ENCODE peak calls at places on chromosomes 3 and 15, in six cellular contexts. Q is pancreas, T is AG04450, S is adrenal gland, O is WERI-Rb-1, U is fibroblast of mammary gland. N is an unnamed sample.

GRCh38 chr15:85412956-85413854 is 32.8 kb downstream of the AKAP13 start:
- DNase-seq in S (peak), Q (peak), T (peak), O (no peak), U (peak), N (peak)

GRCh38 chr3:48486952-48487351 is 17.0 kb downstream of the SHISA5 start:
- DNase-seq in O (no peak), Q (no peak), T (no peak), S (no peak), U (no peak), N (no peak)

GRCh38 chr15:66883322-66883911 is 181.4 kb downstream of the SMAD6 start:
- DNase-seq in O (no peak), T (peak), S (peak), Q (peak), U (peak), N (peak)

GRCh38 chr15:70111203-70112017 is 13.7 kb upstream of the TLE3 start:
- DNase-seq in S (peak), O (peak), U (peak), T (peak), Q (peak), N (peak)

GRCh38 chr3:186929186-186929585 is 1.1 kb upstream of the ST6GAL1 start:
- DNase-seq in T (no peak), S (no peak), U (no peak), O (no peak), Q (no peak), N (no peak)

GRCh38 chr3:122406198-122406597 is 9.7 kb downstream of the WDR5B start:
- DNase-seq in Q (no peak), T (no peak), U (no peak), O (no peak), S (no peak), N (no peak)

GRCh38 chr15:52306270-52306669 is 10.7 kb upstream of the MYO5C start:
- DNase-seq in T (peak), U (peak), O (no peak), Q (no peak), S (no peak), N (peak)

GRCh38 chr15:88258021-88258641 is 1.6 kb upstream of the NTRK3 start:
- DNase-seq in O (peak), Q (peak), U (no peak), S (no peak), T (no peak), N (peak)

GRCh38 chr3:153219147-153219546 is 57.1 kb downstream of the RAP2B start:
- DNase-seq in U (peak), Q (no peak), O (no peak), S (no peak), T (no peak), N (peak)

GRCh38 chr3:100756441-100756840 is 47.1 kb downstream of the TFG start:
- DNase-seq in U (no peak), S (no peak), T (no peak), Q (no peak), O (no peak), N (no peak)

GRCh38 chr3:194336601-194337355 is 14.3 kb downstream of the CPN2 start:
- DNase-seq in Q (no peak), T (no peak), O (no peak), U (no peak), S (no peak), N (no peak)

GRCh38 chr3:188239035-188239434 is 85.1 kb downstream of the LPP start:
- DNase-seq in U (no peak), S (no peak), T (no peak), Q (no peak), O (no peak), N (no peak)

GRCh38 chr3:55191911-55192787 is 264.3 kb upstream of the LRTM1 start:
- DNase-seq in Q (no peak), U (peak), O (no peak), T (peak), S (no peak), N (peak)

GRCh38 chr15:26017665-26018064 is 154.5 kb upstream of the ATP10A start:
- DNase-seq in U (no peak), Q (no peak), T (no peak), S (no peak), O (no peak), N (no peak)

GRCh38 chr15:36294359-36294758 is 285.1 kb upstream of the CDIN1 start:
- DNase-seq in T (no peak), U (no peak), S (no peak), O (no peak), Q (no peak), N (no peak)

GRCh38 chr3:182315313-182315712 is 478.0 kb upstream of the ATP11B start:
- DNase-seq in Q (no peak), O (no peak), U (no peak), S (no peak), T (no peak), N (no peak)

GRCh38 chr3:46930945-46931403 is 45.6 kb downstream of the CCDC12 start:
- DNase-seq in S (no peak), O (no peak), U (no peak), T (no peak), Q (peak), N (no peak)

GRCh38 chr15:40772014-40772413 is 2.2 kb downstream of the C15orf62 start:
- DNase-seq in O (no peak), U (no peak), S (no peak), T (no peak), Q (no peak), N (no peak)

GRCh38 chr15:45704329-45705249 is 69.8 kb downstream of the SQOR start:
- DNase-seq in Q (peak), S (no peak), O (no peak), U (peak), T (no peak), N (peak)

GRCh38 chr15:92140802-92141201 is 252.9 kb upstream of the ST8SIA2 start:
- DNase-seq in Q (no peak), U (no peak), T (no peak), S (no peak), O (no peak), N (no peak)

GRCh38 chr3:52244061-52244628 is 1.4 kb upstream of the PPM1M start:
- DNase-seq in O (no peak), T (no peak), Q (peak), U (peak), S (no peak), N (peak)

GRCh38 chr3:14297784-14298236 is 104.6 kb upstream of the SLC6A6 start:
- DNase-seq in T (no peak), Q (no peak), U (no peak), S (peak), O (no peak), N (no peak)

GRCh38 chr15:41258706-41259471 is 27.8 kb downstream of the CHP1 start:
- DNase-seq in T (no peak), U (peak), S (no peak), Q (no peak), O (no peak), N (peak)

GRCh38 chr15:43095243-43095642 is 10.6 kb downstream of the UBR1 start:
- DNase-seq in T (no peak), O (no peak), S (no peak), Q (no peak), U (peak), N (peak)

GRCh38 chr3:130425484-130425883 is 80.0 kb downstream of the COL6A5 start:
- DNase-seq in T (no peak), O (no peak), Q (no peak), U (no peak), S (no peak), N (no peak)

GRCh38 chr15:28080386-28080785 is 18.7 kb downstream of the OCA2 start:
- DNase-seq in S (no peak), T (no peak), U (no peak), Q (no peak), O (no peak), N (no peak)

GRCh38 chr3:69847303-69847702 is 108.0 kb downstream of the MITF start:
- DNase-seq in Q (no peak), U (no peak), O (no peak), T (no peak), S (no peak), N (no peak)

GRCh38 chr15:58641660-58642059 is 107.8 kb downstream of the ADAM10 start:
- DNase-seq in O (no peak), U (no peak), T (no peak), Q (no peak), S (no peak), N (no peak)

GRCh38 chr3:172210355-172210754 is 171.0 kb downstream of the FNDC3B start:
- DNase-seq in U (peak), T (no peak), S (no peak), Q (no peak), O (no peak), N (peak)

GRCh38 chr3:115239717-115240116 is 92.6 kb upstream of the ZBTB20 start:
- DNase-seq in U (peak), O (peak), Q (peak), T (peak), S (peak), N (peak)

GRCh38 chr15:95875141-95875643 is 455.3 kb upstream of the NR2F2 start:
- DNase-seq in O (no peak), U (peak), T (no peak), Q (no peak), S (peak), N (peak)

GRCh38 chr3:192907784-192908183 is 9.9 kb downstream of the MB21D2 start:
- DNase-seq in T (no peak), O (no peak), U (no peak), S (no peak), Q (no peak), N (peak)

GRCh38 chr3:53500165-53500777 is 5.9 kb downstream of the CACNA1D start:
- DNase-seq in S (no peak), T (no peak), U (no peak), Q (no peak), O (no peak), N (no peak)

GRCh38 chr3:32619395-32619794 is 48.7 kb upstream of the DYNC1LI1 start:
- DNase-seq in Q (no peak), T (no peak), S (no peak), O (no peak), U (no peak), N (no peak)

GRCh38 chr15:67003586-67003985 is 61.8 kb upstream of the SMAD3 start:
- DNase-seq in O (no peak), S (no peak), Q (no peak), U (peak), T (no peak), N (peak)

GRCh38 chr3:69309810-69310209 is 76.1 kb downstream of the FRMD4B start:
- DNase-seq in T (no peak), S (no peak), U (peak), Q (no peak), O (peak), N (peak)

GRCh38 chr3:167843483-167843882 is 108.0 kb downstream of the SERPINI1 start:
- DNase-seq in S (no peak), T (no peak), Q (no peak), U (no peak), O (no peak), N (no peak)

GRCh38 chr3:167839460-167839859 is 103.9 kb downstream of the SERPINI1 start:
- DNase-seq in O (no peak), S (no peak), U (no peak), T (no peak), Q (no peak), N (no peak)

GRCh38 chr3:167843886-167844285 is 108.4 kb downstream of the SERPINI1 start:
- DNase-seq in U (no peak), T (no peak), O (no peak), S (no peak), Q (no peak), N (no peak)

GRCh38 chr3:167840247-167840646 is 104.7 kb downstream of the SERPINI1 start:
- DNase-seq in Q (no peak), U (no peak), O (no peak), T (no peak), S (no peak), N (no peak)

GRCh38 chr3:167844528-167844927 is 109.0 kb downstream of the SERPINI1 start:
- DNase-seq in O (no peak), Q (no peak), S (no peak), U (no peak), T (no peak), N (no peak)
- TF ChIP-seq CTCF in O (no peak), Q (no peak), S (no peak), U (no peak), T (no peak), N (no peak)

GRCh38 chr3:36991147-36991546 is 1.8 kb downstream of the EPM2AIP1 start:
- DNase-seq in Q (no peak), T (no peak), S (no peak), U (no peak), O (no peak), N (no peak)
- H3K4me3 ChIP-seq in Q (peak), T (peak), S (no peak), U (peak), O (no peak), N (peak)

DNA sequence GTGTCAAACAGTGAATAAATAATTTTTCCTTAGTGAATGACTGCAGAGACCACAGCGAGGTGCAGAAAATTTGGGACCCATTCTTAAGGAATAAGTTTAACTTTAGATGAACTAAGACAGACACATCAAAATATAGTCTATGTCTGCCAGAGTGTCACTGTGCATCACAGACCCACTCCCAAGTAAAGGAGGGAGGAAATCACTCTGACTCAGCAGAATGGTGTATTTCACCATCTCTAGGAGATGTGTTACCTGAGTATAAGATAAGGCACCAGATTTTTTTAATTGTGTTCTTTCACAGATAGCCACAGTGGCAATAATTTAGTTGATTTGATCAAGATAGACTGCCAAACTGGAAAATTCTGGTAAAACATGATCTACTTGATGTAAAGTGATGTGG is 47.3 kb downstream of the TIPARP start:
- DNase-seq in S (no peak), U (no peak), Q (no peak), T (no peak), O (no peak), N (no peak)
- TF ChIP-seq CTCF in S (no peak), U (no peak), Q (no peak), T (no peak), O (no peak), N (no peak)

GRCh38 chr3:185729335-185729715 is 95.5 kb downstream of the IGF2BP2 start:
- DNase-seq in Q (no peak), S (no peak), U (peak), O (no peak), T (no peak), N (peak)
- H3K4me3 ChIP-seq in Q (no peak), S (no peak), U (no peak), O (no peak), T (no peak), N (no peak)

GRCh38 chr3:24963762-24964625 is 464.1 kb upstream of the RARB start:
- DNase-seq in U (peak), Q (no peak), O (no peak), S (no peak), T (no peak), N (peak)
- TF ChIP-seq CTCF in U (peak), Q (peak), O (peak), S (peak), T (peak), N (peak)

DNA sequence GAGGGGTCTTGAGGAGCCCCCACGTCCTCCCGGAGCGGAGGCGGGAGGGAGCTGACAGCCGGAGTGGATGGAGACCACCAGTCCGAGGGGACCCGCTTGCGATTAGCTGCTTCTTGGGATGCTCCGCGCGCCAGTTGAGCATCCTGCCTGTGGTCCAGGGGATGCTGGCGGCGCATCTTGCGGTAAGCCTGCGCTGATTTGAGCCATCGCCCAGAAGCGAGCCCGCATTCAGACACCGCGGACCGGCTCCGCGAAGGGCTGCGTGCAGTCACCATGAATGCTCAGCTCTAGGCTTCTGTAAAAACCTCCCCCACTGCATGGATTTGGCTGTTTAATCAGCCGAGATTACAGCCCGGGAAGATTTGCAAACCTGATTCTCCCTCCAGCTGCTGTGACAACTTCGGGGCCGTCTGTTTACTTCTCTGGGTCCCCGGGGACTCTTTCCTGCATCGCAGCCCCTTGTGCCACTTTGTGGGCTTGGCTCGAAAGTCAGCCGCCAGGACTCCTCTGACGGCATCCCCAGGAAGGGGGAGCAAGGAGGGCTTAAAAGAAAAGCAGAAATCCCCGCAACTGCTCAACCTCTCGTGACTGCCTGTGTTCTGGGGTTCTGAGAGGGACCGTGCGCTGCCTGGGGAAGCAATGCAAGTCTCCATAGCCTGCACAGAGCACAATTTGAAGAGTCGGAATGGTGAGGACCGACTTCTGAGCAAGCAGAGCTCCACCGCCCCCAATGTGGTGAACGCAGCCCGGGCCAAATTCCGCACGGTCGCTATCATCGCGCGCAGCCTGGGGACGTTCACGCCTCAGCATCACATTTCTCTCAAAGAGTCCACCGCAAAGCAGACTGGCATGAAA is 171.1 kb downstream of the KCNAB1 start:
- DNase-seq in U (peak), Q (no peak), O (peak), S (no peak), T (no peak), N (no peak)
- H3K4me3 ChIP-seq in U (peak), Q (peak), O (peak), S (no peak), T (peak), N (peak)

DNA sequence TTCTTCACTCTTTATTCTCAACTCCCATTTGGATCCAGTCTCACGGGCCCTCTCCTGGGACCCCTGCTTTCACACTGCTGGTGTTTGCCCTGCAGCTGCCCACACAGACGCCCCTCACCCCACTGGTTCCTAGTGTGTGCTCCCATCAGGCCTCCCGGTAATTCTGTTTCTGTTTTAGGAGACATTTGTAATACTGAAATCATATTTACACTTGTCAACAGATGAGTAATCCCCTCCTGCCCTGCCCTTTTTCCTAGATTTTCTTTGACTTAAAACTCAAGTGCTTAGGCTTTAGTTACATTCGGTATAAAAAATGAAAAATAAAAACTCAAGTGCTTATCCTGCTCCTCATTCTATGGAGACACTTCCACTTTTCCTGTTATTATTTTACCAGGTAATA is 18.4 kb upstream of the ABTB1 start:
- DNase-seq in O (no peak), T (no peak), U (no peak), S (no peak), Q (no peak), N (no peak)
- TF ChIP-seq CTCF in O (no peak), T (no peak), U (no peak), S (no peak), Q (no peak), N (no peak)

DNA sequence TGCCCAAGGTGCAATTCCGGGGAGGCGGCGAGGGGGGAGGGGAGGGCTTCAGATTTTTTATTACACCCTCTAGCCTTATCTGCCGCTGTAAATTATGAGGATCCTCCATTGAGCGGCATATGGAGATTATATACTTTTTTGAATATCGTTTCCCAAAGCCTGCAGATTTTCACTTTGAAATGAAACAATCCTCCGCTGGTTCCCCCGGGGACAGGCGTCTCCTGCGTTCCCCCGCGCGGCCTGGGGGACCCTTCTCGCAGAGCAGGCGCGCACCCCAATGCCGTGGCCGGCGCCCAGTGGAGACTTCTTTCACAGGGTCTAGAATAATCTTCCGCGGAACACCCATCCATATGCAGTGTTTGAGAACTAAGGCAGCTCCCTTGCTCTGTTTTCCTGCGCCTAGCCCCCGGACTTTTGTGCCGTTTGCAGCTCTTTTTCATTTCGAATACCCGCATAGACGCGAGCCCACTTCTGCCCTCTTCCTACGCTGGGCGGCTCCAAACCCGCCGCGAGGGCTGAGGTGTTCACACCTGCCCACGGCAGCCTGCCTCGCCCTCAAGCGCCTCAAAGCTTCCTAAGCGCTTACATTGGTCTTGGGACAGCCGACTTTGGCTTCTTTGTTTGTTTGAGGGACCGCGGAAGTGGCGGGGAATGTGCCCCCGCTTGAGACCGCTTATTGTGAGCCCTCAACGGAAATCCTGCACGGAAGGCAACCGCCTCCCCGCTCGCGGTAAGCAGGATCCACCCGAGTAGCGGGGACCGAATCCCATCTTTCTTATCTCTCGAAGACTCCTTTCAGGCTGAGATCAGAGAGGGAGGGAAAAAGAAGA is 7.5 kb downstream of the SOX14 start:
- DNase-seq in Q (no peak), T (no peak), U (no peak), O (no peak), S (no peak), N (no peak)
- H3K4me3 ChIP-seq in Q (peak), T (no peak), U (no peak), O (peak), S (no peak), N (no peak)

GRCh38 chr3:184284696-184285095 is 8.9 kb downstream of the ECE2 start:
- DNase-seq in Q (peak), S (peak), T (no peak), O (peak), U (peak), N (peak)
- TF ChIP-seq CTCF in Q (peak), S (peak), T (peak), O (peak), U (peak), N (peak)